ENCODE peak calls at places on chromosomes 7 and 10, in four cellular contexts. K is WTC11, L is GM12878, W is K562. O is an unnamed sample.

GRCh38 chr7:22569586-22570321 is 69.8 kb upstream of the STEAP1B start:
- DNase-seq in W (no peak), K (no peak), L (no peak), O (no peak)

GRCh38 chr7:50399635-50400034 is 50.5 kb downstream of the FIGNL1 start:
- DNase-seq in L (no peak), K (no peak), W (no peak), O (no peak)

GRCh38 chr10:131870831-131871672 is 29.8 kb upstream of the PPP2R2D start:
- DNase-seq in W (no peak), K (no peak), L (no peak), O (no peak)

GRCh38 chr7:137074386-137075030 is 206.1 kb downstream of the CHRM2 start:
- DNase-seq in K (no peak), L (no peak), W (no peak), O (no peak)

GRCh38 chr7:6430271-6430940 is 17.3 kb downstream of the DAGLB start:
- DNase-seq in W (peak; percentile 53), L (no peak), K (no peak), O (peak; percentile 67)

GRCh38 chr10:29130190-29130673 is 158.6 kb upstream of the LYZL1 start:
- DNase-seq in L (no peak), W (peak; percentile 34), K (no peak), O (peak; percentile 42)

GRCh38 chr10:639001-639750 is 50.3 kb downstream of the DIP2C start:
- DNase-seq in W (no peak), L (no peak), K (no peak), O (no peak)

GRCh38 chr7:1743481-1744230 is 73.6 kb downstream of the ELFN1 start:
- DNase-seq in K (no peak), W (no peak), L (no peak), O (peak; percentile 66)

GRCh38 chr10:28214185-28214584 is 88.7 kb downstream of the MPP7 start:
- DNase-seq in W (no peak), L (no peak), K (no peak), O (no peak)

DNA sequence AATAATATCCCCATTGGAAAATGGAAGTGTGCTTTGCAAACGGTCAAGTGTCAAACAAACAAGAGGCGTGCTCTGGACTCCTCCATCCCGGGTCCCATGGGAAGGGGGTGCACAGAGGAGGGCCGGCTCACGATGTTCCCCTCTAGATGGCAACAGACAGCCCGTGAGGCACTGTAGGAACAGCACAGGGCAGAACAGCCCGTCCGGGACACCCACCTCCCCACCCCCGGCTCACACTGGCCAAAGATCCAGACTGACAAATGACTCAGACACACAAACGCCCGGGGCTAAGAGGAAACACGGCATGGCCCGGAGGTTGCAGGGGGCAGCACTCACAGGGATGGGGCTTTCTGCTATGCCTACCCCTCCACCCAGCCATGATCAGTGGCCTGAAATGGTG is 4.9 kb upstream of the ELN start:
- DNase-seq in K (no peak), W (peak; percentile 49), L (no peak), O (peak; percentile 83)
- TF ChIP-seq USF2 in K (no peak), W (no peak), L (no peak), O (no peak)

GRCh38 chr7:155974186-155974897 is 162.1 kb upstream of the SHH start:
- DNase-seq in W (no peak), L (no peak), K (no peak), O (no peak)
- TF ChIP-seq USF1 in W (no peak), L (no peak), K (no peak), O (no peak)

GRCh38 chr10:114394531-114394930 is 9.8 kb downstream of the AFAP1L2 start:
- DNase-seq in W (no peak), L (no peak), K (no peak), O (no peak)
- TF ChIP-seq USF2 in W (no peak), L (no peak), K (no peak), O (no peak)

GRCh38 chr10:4849042-4849402 is 23.0 kb downstream of the AKR1E2 start:
- DNase-seq in K (no peak), W (no peak), L (no peak), O (no peak)

GRCh38 chr10:4850400-4850799 is 24.4 kb downstream of the AKR1E2 start:
- DNase-seq in L (no peak), W (no peak), K (no peak), O (no peak)

GRCh38 chr10:4849555-4850242 is 23.7 kb downstream of the AKR1E2 start:
- DNase-seq in K (peak; percentile 92), L (peak; percentile 37), W (peak; percentile 80), O (peak; percentile 75)

GRCh38 chr10:4851176-4851575 is 25.2 kb downstream of the AKR1E2 start:
- DNase-seq in K (no peak), W (no peak), L (no peak), O (no peak)

DNA sequence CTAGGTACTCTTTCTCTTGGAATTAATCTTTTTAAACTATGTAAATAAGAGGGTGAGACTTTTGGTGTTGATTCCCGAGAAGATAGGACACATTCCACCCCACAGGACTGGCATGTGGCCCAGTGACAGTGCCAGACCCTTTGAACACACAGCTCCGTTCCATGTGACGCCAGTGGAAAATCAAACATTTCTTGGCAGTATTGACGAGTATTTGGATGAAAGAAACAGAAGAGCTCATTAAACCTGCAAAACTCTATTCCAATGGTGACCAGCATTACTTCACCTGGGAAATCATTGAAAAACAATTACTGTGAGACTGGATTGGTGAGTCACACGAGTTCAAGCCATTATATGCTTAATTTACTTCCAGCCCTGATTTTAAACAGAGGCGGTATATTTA is 25.8 kb downstream of the AKR1E2 start:
- DNase-seq in W (no peak), K (no peak), L (no peak), O (no peak)
- TF ChIP-seq USF1 in W (no peak), K (no peak), L (no peak), O (no peak)

GRCh38 chr10:7902413-7902812 is 84.1 kb downstream of the TAF3 start:
- DNase-seq in L (no peak), W (no peak), K (no peak), O (no peak)
- TF ChIP-seq USF2 in L (no peak), W (no peak), K (no peak), O (no peak)